ENCODE peak calls at places on chromosomes 4 and X, in five cellular contexts. D, H, V, J and B are unnamed samples.

GRCh38 chr4:152240232-152240631 is 295.7 kb downstream of the FBXW7 start:
- DNase-seq in D (no peak), H (no peak), V (no peak), J (no peak), B (no peak)

GRCh38 chrX:38220024-38220935 is at the start of gene SRPX:
- DNase-seq in D (no peak), H (peak; percentile 38), V (no peak), J (peak; percentile 50), B (peak; percentile 31)

GRCh38 chrX:138128025-138128671 is 562.2 kb downstream of the ZIC3 start:
- DNase-seq in D (peak; percentile 71), H (no peak), V (peak; percentile 18), J (peak; percentile 12), B (no peak)

GRCh38 chr4:94595880-94596483 is 144.2 kb downstream of the PDLIM5 start:
- DNase-seq in D (peak; percentile 67), H (no peak), V (peak; percentile 27), J (no peak), B (no peak)

GRCh38 chr4:128292349-128292748 is 4.7 kb upstream of the PGRMC2 start:
- DNase-seq in D (no peak), H (peak; percentile 58), V (no peak), J (no peak), B (no peak)

GRCh38 chrX:147953976-147954375 is 27.2 kb upstream of the FMR1NB start:
- DNase-seq in D (no peak), H (no peak), V (no peak), J (no peak), B (no peak)

GRCh38 chrX:69306063-69306404 is 140.8 kb upstream of the PJA1 start:
- DNase-seq in D (no peak), H (no peak), V (no peak), J (no peak), B (no peak)

GRCh38 chr4:54661156-54661555 is 3.4 kb downstream of the KIT start:
- DNase-seq in D (no peak), H (no peak), V (no peak), J (no peak), B (no peak)

GRCh38 chr4:81142744-81143143 is 72.3 kb downstream of the PRKG2 start:
- DNase-seq in D (no peak), H (no peak), V (no peak), J (no peak), B (no peak)

GRCh38 chrX:413322-414201 is 26.9 kb upstream of the PPP2R3B start:
- DNase-seq in D (no peak), H (no peak), V (no peak), J (no peak), B (peak; percentile 23)

GRCh38 chr4:3829954-3830773 is 64.0 kb downstream of the ADRA2C start:
- DNase-seq in D (no peak), H (no peak), V (no peak), J (peak; percentile 80), B (no peak)

GRCh38 chr4:22385615-22386014 is 130.3 kb downstream of the ADGRA3 start:
- DNase-seq in D (no peak), H (no peak), V (peak; percentile 15), J (no peak), B (no peak)

GRCh38 chrX:31092476-31092875 is 20.6 kb upstream of the FTHL17 start:
- DNase-seq in D (no peak), H (no peak), V (no peak), J (no peak), B (no peak)

GRCh38 chrX:148940411-148940996 is 440.1 kb downstream of the AFF2 start:
- DNase-seq in D (no peak), H (no peak), V (no peak), J (no peak), B (no peak)

GRCh38 chr4:174214102-174214878 is 69.2 kb downstream of the FBXO8 start:
- DNase-seq in D (no peak), H (no peak), V (no peak), J (no peak), B (no peak)

GRCh38 chrX:39473812-39474211 is 623.9 kb downstream of the BCOR start:
- DNase-seq in D (no peak), H (no peak), V (no peak), J (no peak), B (no peak)

GRCh38 chr4:125664091-125664767 is 349.5 kb downstream of the FAT4 start:
- DNase-seq in D (no peak), H (no peak), V (no peak), J (peak; percentile 56), B (no peak)

GRCh38 chrX:74448669-74449068 is 27.4 kb downstream of the SLC16A2 start:
- DNase-seq in D (no peak), H (no peak), V (no peak), J (no peak), B (no peak)

GRCh38 chr4:985123-985830 is 1.6 kb upstream of the IDUA start:
- DNase-seq in D (no peak), H (peak; percentile 91), V (no peak), J (peak; percentile 91), B (peak; percentile 71)

GRCh38 chrX:135596495-135596894 is 76.0 kb downstream of the INTS6L start:
- DNase-seq in D (peak; percentile 85), H (no peak), V (no peak), J (peak; percentile 51), B (no peak)

GRCh38 chrX:134625315-134625718 is 33.0 kb downstream of the PLAC1 start:
- DNase-seq in D (no peak), H (no peak), V (no peak), J (no peak), B (peak; percentile 33)

GRCh38 chrX:41518127-41518840 is 71.1 kb downstream of the NYX start:
- DNase-seq in D (no peak), H (no peak), V (no peak), J (no peak), B (no peak)

GRCh38 chr4:143399113-143399949 is 62.7 kb downstream of the GAB1 start:
- DNase-seq in D (peak; percentile 73), H (no peak), V (peak; percentile 22), J (no peak), B (no peak)

GRCh38 chr4:145722561-145722960 is 42.6 kb downstream of the C4orf51 start:
- DNase-seq in D (peak; percentile 68), H (no peak), V (no peak), J (no peak), B (no peak)

GRCh38 chr4:54296548-54297203 is 67.6 kb downstream of the PDGFRA start:
- DNase-seq in D (no peak), H (no peak), V (no peak), J (no peak), B (no peak)

GRCh38 chr4:72567821-72568620 is 1.0 kb downstream of the ADAMTS3 start:
- DNase-seq in D (no peak), H (peak; percentile 56), V (no peak), J (peak; percentile 94), B (peak; percentile 72)

GRCh38 chrX:141668371-141668770 is 30.2 kb downstream of the SPANXD start:
- DNase-seq in D (no peak), H (no peak), V (no peak), J (no peak), B (no peak)

GRCh38 chrX:19776753-19777152 is 110.6 kb downstream of the SH3KBP1 start:
- DNase-seq in D (peak; percentile 56), H (no peak), V (no peak), J (no peak), B (no peak)
- H3K27ac ChIP-seq in D (peak overlapping the region; percentile 82), H (no peak overlapping the region), V (no peak overlapping the region), J (no peak overlapping the region), B (no peak overlapping the region)

GRCh38 chr4:64883087-64883926 is 474.1 kb upstream of the TECRL start:
- DNase-seq in D (no peak), H (no peak), V (no peak), J (no peak), B (no peak)
- H3K4me3 ChIP-seq in D (no peak overlapping the region), H (no peak overlapping the region), V (no peak overlapping the region), J (no peak overlapping the region), B (no peak overlapping the region)

DNA sequence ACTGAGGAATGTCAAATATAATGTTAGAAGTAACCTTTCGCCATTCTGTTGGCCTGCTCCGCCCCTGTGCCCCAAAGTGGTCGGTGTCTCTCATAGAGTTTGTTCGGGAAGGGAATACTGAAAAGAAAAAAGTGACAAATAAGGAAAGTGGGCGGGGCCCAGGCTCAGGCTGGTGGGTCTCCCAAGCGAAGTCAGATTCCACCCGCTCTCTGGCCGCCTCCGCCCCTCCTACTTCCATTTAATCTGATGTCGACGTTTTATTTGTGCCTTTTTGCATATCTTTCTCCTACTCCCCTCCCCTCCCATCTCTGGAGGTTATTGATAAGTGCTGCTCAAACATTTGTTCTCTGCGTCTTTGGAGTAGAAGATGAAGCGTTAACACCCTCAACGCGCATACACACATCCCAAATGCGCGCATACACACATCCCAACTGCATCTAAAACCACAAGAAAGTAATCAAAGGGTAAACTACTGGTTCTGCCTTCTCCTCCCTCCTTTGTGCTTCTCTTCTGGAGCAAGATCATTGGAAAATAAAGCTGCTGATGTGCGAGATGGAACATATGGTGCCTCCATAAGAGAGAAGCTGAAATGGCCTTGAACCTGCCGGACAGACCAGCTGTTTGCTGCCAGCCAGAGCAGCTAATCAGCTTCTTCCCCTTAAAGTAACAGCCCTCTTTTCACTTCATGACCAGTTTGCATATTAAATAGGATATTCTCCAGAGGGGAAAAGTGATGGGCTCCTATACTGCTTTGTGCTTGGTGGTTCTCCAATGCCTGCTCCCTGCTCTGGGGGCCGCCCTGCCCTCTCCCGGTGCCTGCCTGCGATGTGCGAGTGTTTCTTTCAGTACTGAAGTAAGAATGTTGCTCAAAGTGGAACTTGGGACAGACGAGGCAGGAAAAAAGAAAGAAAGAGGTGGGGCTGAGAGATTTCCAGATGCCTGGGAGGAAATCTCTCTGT is 3.1 kb downstream of the MAMLD1 start:
- DNase-seq in D (no peak), H (peak; percentile 52), V (no peak), J (peak; percentile 29), B (peak; percentile 52)
- H3K27ac ChIP-seq in D (peak overlapping the region; percentile 71), H (peak overlapping the region; percentile 64), V (no peak overlapping the region), J (no peak overlapping the region), B (peak overlapping the region; percentile 86)

GRCh38 chr4:7105261-7105660 is 37.4 kb upstream of the GRPEL1 start:
- DNase-seq in D (no peak), H (no peak), V (no peak), J (no peak), B (peak; percentile 52)

GRCh38 chr4:7103031-7103598 is 35.3 kb upstream of the GRPEL1 start:
- DNase-seq in D (peak; percentile 94), H (peak; percentile 94), V (no peak), J (peak; percentile 93), B (peak; percentile 96)

GRCh38 chr4:7103599-7104365 is 35.9 kb upstream of the GRPEL1 start:
- DNase-seq in D (no peak), H (peak; percentile 86), V (no peak), J (peak; percentile 58), B (peak; percentile 76)

GRCh38 chr4:7104366-7105031 is 36.6 kb upstream of the GRPEL1 start:
- DNase-seq in D (no peak), H (no peak), V (no peak), J (no peak), B (peak; percentile 46)

DNA sequence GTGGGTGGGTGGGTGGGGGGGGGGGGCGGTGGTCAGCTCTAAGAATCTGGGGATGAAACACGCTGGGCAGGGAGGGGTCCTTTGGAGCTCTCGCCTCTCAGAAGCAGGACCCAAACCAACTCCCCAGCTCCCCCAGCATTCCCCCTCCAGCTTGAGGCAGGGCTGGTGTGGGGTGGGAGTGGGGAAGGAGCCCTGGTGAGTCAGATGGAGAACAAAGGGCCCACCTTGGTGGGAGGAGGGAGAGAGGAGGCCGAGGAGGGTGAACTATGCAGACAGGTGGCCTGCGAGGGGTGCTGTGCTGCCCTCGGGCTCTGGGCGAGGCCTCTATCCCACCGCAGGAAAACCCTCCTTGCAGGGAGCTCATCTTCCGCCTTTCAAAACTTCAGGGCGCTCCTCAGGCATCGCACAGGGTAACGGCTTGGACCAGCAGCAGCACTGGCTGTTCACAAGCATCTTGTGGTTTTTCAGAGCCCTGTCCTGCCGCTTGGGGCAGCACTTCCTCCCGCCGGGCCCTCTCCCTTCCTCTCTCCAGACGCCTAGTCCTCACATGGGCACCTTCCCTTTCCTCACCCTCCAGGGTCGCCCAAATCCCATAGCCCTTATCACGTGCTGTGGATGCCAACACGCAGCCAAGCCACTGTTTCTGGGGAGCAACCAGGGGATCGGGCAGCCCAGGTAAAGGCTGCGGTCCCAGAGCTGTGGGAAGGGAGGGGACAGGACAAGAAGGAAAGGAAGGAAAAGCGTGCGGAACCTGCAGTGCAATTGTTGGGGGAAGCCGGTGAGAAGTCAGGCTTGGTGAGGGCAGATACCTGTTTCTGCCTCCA is 34.0 kb upstream of the GRPEL1 start:
- DNase-seq in D (peak; percentile 87), H (peak; percentile 78), V (no peak), J (peak; percentile 82), B (peak; percentile 80)
- H3K4me3 ChIP-seq in D (peak overlapping the region; percentile 82), H (peak overlapping the region; percentile 58), V (peak overlapping the region; percentile 58), J (no peak overlapping the region), B (peak overlapping the region; percentile 89)